ENCODE peak calls at places on chromosomes 1 and 21, in seven cellular contexts. P, H, U, V, J, S and C are unnamed samples. For H3K4me1, the result is how much of the 10 kb centered on the place peaks cover.

GRCh38 chr1:55043011-55043410 is 3.7 kb downstream of the PCSK9 start:
- DNase-seq in P (no peak), H (no peak), U (no peak), V (no peak), J (no peak), S (no peak), C (no peak)

GRCh38 chr1:31434979-31435378 is 22.0 kb downstream of the SERINC2 start:
- DNase-seq in P (peak), H (no peak), U (no peak), V (no peak), J (no peak), S (no peak), C (peak)

GRCh38 chr1:79281442-79281841 is 274.9 kb upstream of the ADGRL4 start:
- DNase-seq in P (no peak), H (no peak), U (no peak), V (no peak), J (no peak), S (no peak), C (no peak)

GRCh38 chr1:9755441-9755995 is 68.2 kb downstream of the CLSTN1 start:
- DNase-seq in P (peak), H (no peak), U (no peak), V (no peak), J (no peak), S (no peak), C (no peak)

GRCh38 chr1:184418955-184419733 is 32.3 kb downstream of the C1orf21 start:
- DNase-seq in P (no peak), H (no peak), U (no peak), V (no peak), J (peak), S (no peak), C (no peak)

GRCh38 chr1:93703649-93704048 is 22.0 kb upstream of the BCAR3 start:
- DNase-seq in P (no peak), H (no peak), U (peak), V (no peak), J (peak), S (no peak), C (no peak)

GRCh38 chr1:151516031-151516511 is 4.9 kb downstream of the CGN start:
- DNase-seq in P (no peak), H (no peak), U (no peak), V (no peak), J (peak), S (no peak), C (no peak)

GRCh38 chr1:234769284-234769998 is 159.5 kb upstream of the IRF2BP2 start:
- DNase-seq in P (no peak), H (no peak), U (no peak), V (no peak), J (no peak), S (no peak), C (no peak)

GRCh38 chr1:150575072-150575489 is 4.3 kb downstream of the MCL1 start:
- DNase-seq in P (no peak), H (no peak), U (peak), V (no peak), J (no peak), S (no peak), C (no peak)

GRCh38 chr1:198756470-198756869 is 117.6 kb downstream of the PTPRC start:
- DNase-seq in P (no peak), H (no peak), U (peak), V (no peak), J (peak), S (no peak), C (no peak)

GRCh38 chr1:16165548-16165947 is 9.7 kb upstream of the EPHA2 start:
- DNase-seq in P (no peak), H (no peak), U (no peak), V (no peak), J (no peak), S (no peak), C (no peak)

GRCh38 chr1:183652107-183652506 is 1.0 kb downstream of the APOBEC4 start:
- DNase-seq in P (no peak), H (no peak), U (no peak), V (no peak), J (no peak), S (no peak), C (no peak)

GRCh38 chr1:64471218-64471719 is 1.3 kb downstream of the CACHD1 start:
- DNase-seq in P (peak), H (peak), U (peak), V (peak), J (no peak), S (no peak), C (peak)

GRCh38 chr1:96416111-96416595 is 305.4 kb upstream of the PTBP2 start:
- DNase-seq in P (peak), H (no peak), U (peak), V (peak), J (peak), S (no peak), C (peak)

GRCh38 chr1:88618331-88618730 is 65.7 kb upstream of the PKN2 start:
- DNase-seq in P (no peak), H (no peak), U (no peak), V (no peak), J (no peak), S (no peak), C (no peak)

GRCh38 chr1:24635195-24635843 is 7.8 kb upstream of the SRRM1 start:
- DNase-seq in P (no peak), H (no peak), U (peak), V (no peak), J (peak), S (no peak), C (no peak)

GRCh38 chr1:43978551-43979260 is at the start of gene B4GALT2:
- DNase-seq in P (peak), H (no peak), U (peak), V (peak), J (peak), S (no peak), C (no peak)

GRCh38 chr1:91929246-91929645 is 20.0 kb upstream of the BRDT start:
- DNase-seq in P (no peak), H (peak), U (peak), V (no peak), J (no peak), S (no peak), C (no peak)

GRCh38 chr21:16536661-16537359 is 807.0 kb downstream of the USP25 start:
- DNase-seq in P (no peak), H (no peak), U (no peak), V (no peak), J (peak), S (no peak), C (no peak)

GRCh38 chr1:95941121-95941798 is 707.2 kb downstream of the RWDD3 start:
- DNase-seq in P (no peak), H (no peak), U (no peak), V (no peak), J (no peak), S (no peak), C (no peak)

GRCh38 chr1:233065655-233066054 is 115.2 kb downstream of the NTPCR start:
- DNase-seq in P (no peak), H (no peak), U (no peak), V (no peak), J (no peak), S (no peak), C (no peak)

GRCh38 chr1:215970406-215970805 is 403.3 kb downstream of the KCTD3 start:
- DNase-seq in P (no peak), H (no peak), U (peak), V (no peak), J (no peak), S (no peak), C (no peak)

GRCh38 chr1:59046134-59046533 is 250.8 kb upstream of the FGGY start:
- DNase-seq in P (no peak), H (no peak), U (peak), V (no peak), J (peak), S (no peak), C (no peak)

GRCh38 chr21:45598109-45598508 is 45.4 kb upstream of the PCBP3 start:
- DNase-seq in P (peak), H (no peak), U (no peak), V (no peak), J (no peak), S (no peak), C (peak)

GRCh38 chr1:230112131-230112701 is 45.2 kb downstream of the GALNT2 start:
- DNase-seq in P (no peak), H (no peak), U (no peak), V (no peak), J (no peak), S (no peak), C (no peak)

GRCh38 chr21:39713905-39714304 is 31.1 kb upstream of the IGSF5 start:
- DNase-seq in P (no peak), H (no peak), U (no peak), V (no peak), J (no peak), S (no peak), C (no peak)

GRCh38 chr21:40053007-40053406 is 185.8 kb downstream of the PCP4 start:
- DNase-seq in P (peak), H (no peak), U (no peak), V (peak), J (no peak), S (no peak), C (peak)

GRCh38 chr21:41680444-41681335 is 86.2 kb downstream of the RIPK4 start:
- DNase-seq in P (peak), H (no peak), U (no peak), V (peak), J (peak), S (no peak), C (no peak)

GRCh38 chr1:91700771-91701493 is 185.0 kb downstream of the TGFBR3 start:
- DNase-seq in P (no peak), H (no peak), U (peak), V (no peak), J (no peak), S (no peak), C (no peak)

GRCh38 chr1:180169641-180170155 is 15.0 kb downstream of the QSOX1 start:
- DNase-seq in P (no peak), H (no peak), U (no peak), V (no peak), J (no peak), S (no peak), C (peak)

GRCh38 chr1:16017461-16018303 is at the start of gene HSPB7:
- DNase-seq in P (peak), H (peak), U (peak), V (peak), J (no peak), S (no peak), C (peak)

GRCh38 chr1:93143136-93143535 is 37.1 kb downstream of the TMED5 start:
- DNase-seq in P (no peak), H (no peak), U (no peak), V (no peak), J (no peak), S (no peak), C (no peak)

GRCh38 chr1:93620841-93621210 is 60.8 kb downstream of the BCAR3 start:
- DNase-seq in P (no peak), H (no peak), U (peak), V (no peak), J (peak), S (no peak), C (no peak)

GRCh38 chr1:102085896-102086295 is 89.2 kb upstream of the OLFM3 start:
- DNase-seq in P (no peak), H (no peak), U (no peak), V (no peak), J (no peak), S (no peak), C (no peak)

GRCh38 chr1:168316142-168316541 is 35.5 kb downstream of the TBX19 start:
- DNase-seq in P (no peak), H (no peak), U (no peak), V (no peak), J (no peak), S (no peak), C (no peak)

GRCh38 chr21:45945066-45945867 is 36.3 kb upstream of the COL6A1 start:
- DNase-seq in P (peak), H (no peak), U (no peak), V (peak), J (no peak), S (no peak), C (no peak)

DNA sequence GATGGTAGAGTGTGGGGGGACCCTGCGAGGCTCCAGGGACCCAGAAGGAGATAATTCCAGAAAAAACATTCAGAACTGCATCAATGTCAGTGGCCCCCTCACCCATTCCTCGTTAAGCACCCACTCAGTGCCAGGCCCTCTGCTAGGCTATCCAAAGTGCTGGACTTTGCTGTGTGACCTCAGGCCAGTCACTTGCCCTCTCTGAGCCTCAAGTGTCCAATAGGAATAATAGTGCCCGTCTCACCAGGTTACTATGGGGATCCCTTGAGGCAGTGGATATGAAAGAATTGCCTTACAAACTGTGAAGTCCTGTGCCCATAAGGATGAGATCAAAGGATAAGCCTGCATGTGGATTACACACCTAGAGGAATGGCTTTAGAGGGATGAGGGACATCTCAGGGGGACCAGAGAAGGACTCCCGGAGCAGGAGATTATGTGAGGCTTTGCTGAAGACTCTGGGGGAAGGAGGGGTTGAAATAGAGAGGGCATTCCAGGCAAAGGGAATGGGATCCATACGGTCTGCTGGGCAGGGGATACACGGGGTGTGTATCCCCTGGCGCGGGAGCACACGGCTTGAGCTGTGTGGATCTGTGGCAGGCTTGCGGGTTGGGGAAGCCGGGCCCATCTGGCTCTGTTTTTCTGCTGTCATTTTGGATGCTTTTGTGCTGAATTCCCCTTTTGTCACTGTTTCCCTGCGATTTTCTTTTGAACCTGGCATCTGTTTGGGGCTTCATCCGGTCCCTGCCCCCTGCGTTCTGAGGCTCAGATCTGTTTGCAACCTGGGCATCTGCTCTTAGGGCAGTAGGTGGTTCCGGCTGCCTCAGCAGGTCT is 83.7 kb downstream of the IGSF21 start:
- DNase-seq in P (no peak), H (no peak), U (no peak), V (no peak), J (no peak), S (no peak), C (no peak)
- H3K4me3 ChIP-seq in P (no peak), H (no peak), U (no peak), V (no peak), J (no peak), S (no peak), C (no peak)

GRCh38 chr1:23561813-23562100 is 2.5 kb upstream of the ID3 start:
- DNase-seq in P (no peak), H (no peak), U (peak), V (no peak), J (no peak), S (no peak), C (no peak)
- H3K4me1 ChIP-seq in P (under half), H (half or more), U (half or more), V (under half), J (under half), S (half or more), C (half or more)

DNA sequence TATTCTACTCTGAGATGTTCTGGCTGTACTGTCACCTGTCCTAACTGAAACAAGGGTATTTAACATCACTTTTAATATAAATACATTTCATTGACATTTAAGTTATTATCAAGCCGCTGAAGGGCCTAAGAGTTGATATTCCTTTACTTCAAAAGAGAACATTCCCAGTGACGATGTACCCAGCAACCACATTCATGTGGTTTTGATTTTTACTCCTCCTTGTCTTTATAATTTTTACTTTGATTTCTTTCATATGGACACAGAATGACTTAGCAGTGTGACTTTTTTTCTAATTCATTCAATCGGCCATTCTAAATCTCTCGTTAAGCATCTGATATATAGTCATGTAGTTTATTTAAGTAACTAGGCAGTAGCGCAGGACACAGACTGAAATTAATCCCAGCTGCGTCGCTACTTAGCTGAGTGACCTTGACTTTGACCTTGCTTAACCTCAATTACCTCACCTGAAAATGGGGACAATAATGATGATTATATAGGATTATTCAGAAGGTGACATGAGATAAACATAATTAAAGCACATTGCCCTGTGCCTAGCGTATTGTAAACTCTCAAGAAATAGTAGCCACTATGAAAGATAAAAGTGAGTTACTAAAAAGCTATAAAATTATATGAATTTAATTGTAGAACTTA is 476.6 kb downstream of the SETD4 start:
- DNase-seq in P (no peak), H (no peak), U (no peak), V (no peak), J (no peak), S (no peak), C (no peak)
- H3K27ac ChIP-seq in P (no peak), H (no peak), U (no peak), V (no peak), J (no peak), S (no peak), C (no peak)

GRCh38 chr1:3716351-3716750 is 35.9 kb upstream of the CCDC27 start:
- DNase-seq in P (no peak), H (no peak), U (no peak), V (no peak), J (no peak), S (no peak), C (no peak)
- H3K4me3 ChIP-seq in P (no peak), H (no peak), U (no peak), V (no peak), J (no peak), S (no peak), C (no peak)